ENCODE peak calls at places on chromosomes 16 and 17, in six cellular contexts. One of them, this sample, is unnamed.

GRCh38 chr16:84700518-84701277 is 898 bp downstream of the USP10 start:
- DNase-seq in stimulated activated CD4-positive, alpha-beta T cell treated with anti-CD3 and anti-CD28 coated beads, Interleukin-15, amount 100 ng/mL, for 1 hour: no peak
- DNase-seq in AG09319: no peak
- DNase-seq in HFFc6: no peak
- DNase-seq in amniotic stem cell: no peak
- DNase-seq in testis: peak
- DNase-seq in this sample: peak

GRCh38 chr16:57730771-57731730 is 4.5 kb upstream of the KATNB1 start:
- DNase-seq in testis: no peak
- DNase-seq in HFFc6: no peak
- DNase-seq in amniotic stem cell: no peak
- DNase-seq in stimulated activated CD4-positive, alpha-beta T cell treated with anti-CD3 and anti-CD28 coated beads, Interleukin-15, amount 100 ng/mL, for 1 hour: no peak
- DNase-seq in AG09319: no peak
- DNase-seq in this sample: no peak

GRCh38 chr17:44533533-44534246 is 23.6 kb upstream of the FZD2 start:
- DNase-seq in amniotic stem cell: peak
- DNase-seq in testis: peak
- DNase-seq in AG09319: peak
- DNase-seq in stimulated activated CD4-positive, alpha-beta T cell treated with anti-CD3 and anti-CD28 coated beads, Interleukin-15, amount 100 ng/mL, for 1 hour: peak
- DNase-seq in HFFc6: peak
- DNase-seq in this sample: peak

GRCh38 chr17:19757536-19758180 is 9.6 kb upstream of the ALDH3A1 start:
- DNase-seq in stimulated activated CD4-positive, alpha-beta T cell treated with anti-CD3 and anti-CD28 coated beads, Interleukin-15, amount 100 ng/mL, for 1 hour: no peak
- DNase-seq in testis: no peak
- DNase-seq in HFFc6: no peak
- DNase-seq in AG09319: no peak
- DNase-seq in amniotic stem cell: no peak
- DNase-seq in this sample: no peak

GRCh38 chr17:70110443-70110880 is 35.4 kb downstream of the KCNJ16 start:
- DNase-seq in testis: no peak
- DNase-seq in AG09319: no peak
- DNase-seq in amniotic stem cell: no peak
- DNase-seq in stimulated activated CD4-positive, alpha-beta T cell treated with anti-CD3 and anti-CD28 coated beads, Interleukin-15, amount 100 ng/mL, for 1 hour: no peak
- DNase-seq in HFFc6: no peak
- DNase-seq in this sample: no peak

GRCh38 chr17:8991514-8992285 is 26.2 kb upstream of the PIK3R5 start:
- DNase-seq in AG09319: peak
- DNase-seq in HFFc6: peak
- DNase-seq in amniotic stem cell: peak
- DNase-seq in testis: peak
- DNase-seq in stimulated activated CD4-positive, alpha-beta T cell treated with anti-CD3 and anti-CD28 coated beads, Interleukin-15, amount 100 ng/mL, for 1 hour: peak
- DNase-seq in this sample: peak

GRCh38 chr17:62178579-62178978 is 113.5 kb upstream of the MED13 start:
- DNase-seq in testis: no peak
- DNase-seq in amniotic stem cell: no peak
- DNase-seq in stimulated activated CD4-positive, alpha-beta T cell treated with anti-CD3 and anti-CD28 coated beads, Interleukin-15, amount 100 ng/mL, for 1 hour: no peak
- DNase-seq in HFFc6: peak
- DNase-seq in AG09319: no peak
- DNase-seq in this sample: no peak

GRCh38 chr16:14148569-14148968 is 77.5 kb downstream of the MRTFB start:
- DNase-seq in amniotic stem cell: no peak
- DNase-seq in HFFc6: no peak
- DNase-seq in stimulated activated CD4-positive, alpha-beta T cell treated with anti-CD3 and anti-CD28 coated beads, Interleukin-15, amount 100 ng/mL, for 1 hour: no peak
- DNase-seq in AG09319: no peak
- DNase-seq in testis: no peak
- DNase-seq in this sample: no peak

GRCh38 chr16:84718-85452 is 6.9 kb downstream of the MPG start:
- DNase-seq in AG09319: peak
- DNase-seq in stimulated activated CD4-positive, alpha-beta T cell treated with anti-CD3 and anti-CD28 coated beads, Interleukin-15, amount 100 ng/mL, for 1 hour: no peak
- DNase-seq in amniotic stem cell: peak
- DNase-seq in testis: no peak
- DNase-seq in HFFc6: peak
- DNase-seq in this sample: peak